ENCODE peak calls at places on chromosome 14, in five cellular contexts. E is HepG2, N is H1, D is GM12878, L is K562. U is an unnamed sample. For H3K4me1, the result is how much of the 10 kb centered on the place peaks cover.

GRCh38 chr14:105251920-105252319 is 3.6 kb downstream of the BTBD6 start:
- DNase-seq in E (no peak), N (no peak), D (no peak), L (no peak), U (no peak)

GRCh38 chr14:104462651-104463630 is 116.6 kb upstream of the C14orf180 start:
- DNase-seq in E (no peak), N (no peak), D (no peak), L (no peak), U (no peak)

GRCh38 chr14:69636718-69637480 is 25.5 kb downstream of the SUSD6 start:
- DNase-seq in E (no peak), N (no peak), D (no peak), L (no peak), U (no peak)

GRCh38 chr14:68181395-68182326 is 362.1 kb downstream of the RAD51B start:
- DNase-seq in E (peak), N (no peak), D (peak), L (no peak), U (no peak)

GRCh38 chr14:64191756-64192155 is 102.4 kb downstream of the ESR2 start:
- DNase-seq in E (no peak), N (no peak), D (no peak), L (no peak), U (no peak)

GRCh38 chr14:76277586-76278130 is 98.3 kb upstream of the ESRRB start:
- DNase-seq in E (no peak), N (no peak), D (no peak), L (no peak), U (no peak)

GRCh38 chr14:76305474-76305826 is 70.5 kb upstream of the ESRRB start:
- DNase-seq in E (no peak), N (no peak), D (no peak), L (no peak), U (no peak)

GRCh38 chr14:53881161-53881846 is 75.3 kb downstream of the BMP4 start:
- DNase-seq in E (peak), N (no peak), D (no peak), L (no peak), U (no peak)

GRCh38 chr14:54568821-54569591 is 2.1 kb downstream of the SAMD4A start:
- DNase-seq in E (peak), N (no peak), D (no peak), L (peak), U (no peak)

GRCh38 chr14:60760648-60761364 is 26.2 kb downstream of the MNAT1 start:
- DNase-seq in E (peak), N (peak), D (no peak), L (no peak), U (peak)

GRCh38 chr14:50658203-50658602 is 9.9 kb downstream of the SAV1 start:
- DNase-seq in E (no peak), N (no peak), D (no peak), L (no peak), U (peak)

GRCh38 chr14:106024983-106025604 is 498.7 kb downstream of the TMEM121 start:
- DNase-seq in E (no peak), N (no peak), D (no peak), L (no peak), U (no peak)

GRCh38 chr14:59360923-59361794 is 104.0 kb downstream of the GPR135 start:
- DNase-seq in E (peak), N (no peak), D (no peak), L (peak), U (no peak)

GRCh38 chr14:68249534-68250517 is 430.2 kb downstream of the RAD51B start:
- DNase-seq in E (no peak), N (no peak), D (no peak), L (no peak), U (no peak)

GRCh38 chr14:37232907-37233481 is 35.3 kb downstream of the MIPOL1 start:
- DNase-seq in E (peak), N (no peak), D (no peak), L (peak), U (peak)

GRCh38 chr14:104229621-104230041 is 91.2 kb downstream of the KIF26A start:
- DNase-seq in E (no peak), N (no peak), D (no peak), L (no peak), U (no peak)

GRCh38 chr14:51929156-51929555 is 60.2 kb upstream of the RTRAF start:
- DNase-seq in E (no peak), N (no peak), D (no peak), L (no peak), U (no peak)

GRCh38 chr14:57502581-57503254 is 9.1 kb upstream of the CCDC198 start:
- DNase-seq in E (no peak), N (no peak), D (no peak), L (no peak), U (no peak)

GRCh38 chr14:28468191-28469151 is 298.1 kb upstream of the FOXG1 start:
- DNase-seq in E (no peak), N (no peak), D (no peak), L (no peak), U (peak)

GRCh38 chr14:86946446-86946845 is 1046.5 kb downstream of the GALC start:
- DNase-seq in E (no peak), N (no peak), D (no peak), L (no peak), U (no peak)

GRCh38 chr14:52121441-52121840 is 52.6 kb upstream of the NID2 start:
- DNase-seq in E (no peak), N (no peak), D (no peak), L (no peak), U (no peak)

GRCh38 chr14:92510972-92511371 is 2.6 kb upstream of the RIN3 start:
- DNase-seq in E (peak), N (no peak), D (no peak), L (peak), U (peak)

GRCh38 chr14:62431496-62431895 is 613.8 kb downstream of the KCNH5 start:
- DNase-seq in E (no peak), N (no peak), D (no peak), L (no peak), U (no peak)

GRCh38 chr14:104799657-104800599 is 973 bp upstream of the ZBTB42 start:
- DNase-seq in E (peak), N (peak), D (no peak), L (peak), U (peak)

GRCh38 chr14:56195727-56196126 is 77.5 kb downstream of the PELI2 start:
- DNase-seq in E (no peak), N (no peak), D (peak), L (no peak), U (no peak)

GRCh38 chr14:101221549-101222160 is 318.1 kb upstream of the RTL1 start:
- DNase-seq in E (no peak), N (no peak), D (no peak), L (no peak), U (no peak)
- TF ChIP-seq CREB1 in E (no peak), N (no peak), D (no peak), L (no peak), U (no peak)

GRCh38 chr14:95522556-95522955 is 6.1 kb upstream of the SYNE3 start:
- DNase-seq in E (no peak), N (no peak), D (no peak), L (no peak), U (no peak)

GRCh38 chr14:95523818-95524448 is 7.5 kb upstream of the SYNE3 start:
- DNase-seq in E (peak), N (no peak), D (no peak), L (peak), U (peak)

GRCh38 chr14:95522116-95522515 is 5.7 kb upstream of the SYNE3 start:
- DNase-seq in E (no peak), N (no peak), D (no peak), L (no peak), U (no peak)

GRCh38 chr14:95524706-95525512 is 8.5 kb upstream of the SYNE3 start:
- DNase-seq in E (peak), N (no peak), D (no peak), L (no peak), U (no peak)

GRCh38 chr14:95523051-95523817 is 6.8 kb upstream of the SYNE3 start:
- DNase-seq in E (peak), N (no peak), D (no peak), L (peak), U (no peak)
- H3K4me1 ChIP-seq in E (half or more), N (under half), D (under half), L (under half), U (under half)

DNA sequence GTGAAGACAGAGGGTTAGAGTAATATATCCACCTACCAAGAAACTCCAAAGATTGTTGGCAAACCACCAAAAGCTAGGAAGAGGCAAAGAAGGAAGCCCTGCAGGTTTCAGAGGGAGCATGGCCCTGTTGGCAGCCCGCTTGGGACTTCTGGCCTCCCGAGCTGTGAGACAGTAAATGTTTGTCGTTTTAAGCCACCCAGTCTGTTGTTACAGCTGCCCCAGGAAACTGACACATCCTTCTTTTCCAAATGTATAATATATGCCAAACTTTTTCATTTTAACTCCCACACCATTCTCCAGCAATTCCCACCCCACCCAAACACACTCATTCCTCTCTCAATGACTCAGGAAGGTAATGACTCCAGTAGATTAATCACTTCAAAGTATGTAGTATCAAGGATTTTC is 74.0 kb downstream of the RPS29 start:
- DNase-seq in E (no peak), N (no peak), D (no peak), L (no peak), U (no peak)
- H3K4me2 ChIP-seq in E (no peak), N (no peak), D (no peak), L (no peak), U (no peak)

DNA sequence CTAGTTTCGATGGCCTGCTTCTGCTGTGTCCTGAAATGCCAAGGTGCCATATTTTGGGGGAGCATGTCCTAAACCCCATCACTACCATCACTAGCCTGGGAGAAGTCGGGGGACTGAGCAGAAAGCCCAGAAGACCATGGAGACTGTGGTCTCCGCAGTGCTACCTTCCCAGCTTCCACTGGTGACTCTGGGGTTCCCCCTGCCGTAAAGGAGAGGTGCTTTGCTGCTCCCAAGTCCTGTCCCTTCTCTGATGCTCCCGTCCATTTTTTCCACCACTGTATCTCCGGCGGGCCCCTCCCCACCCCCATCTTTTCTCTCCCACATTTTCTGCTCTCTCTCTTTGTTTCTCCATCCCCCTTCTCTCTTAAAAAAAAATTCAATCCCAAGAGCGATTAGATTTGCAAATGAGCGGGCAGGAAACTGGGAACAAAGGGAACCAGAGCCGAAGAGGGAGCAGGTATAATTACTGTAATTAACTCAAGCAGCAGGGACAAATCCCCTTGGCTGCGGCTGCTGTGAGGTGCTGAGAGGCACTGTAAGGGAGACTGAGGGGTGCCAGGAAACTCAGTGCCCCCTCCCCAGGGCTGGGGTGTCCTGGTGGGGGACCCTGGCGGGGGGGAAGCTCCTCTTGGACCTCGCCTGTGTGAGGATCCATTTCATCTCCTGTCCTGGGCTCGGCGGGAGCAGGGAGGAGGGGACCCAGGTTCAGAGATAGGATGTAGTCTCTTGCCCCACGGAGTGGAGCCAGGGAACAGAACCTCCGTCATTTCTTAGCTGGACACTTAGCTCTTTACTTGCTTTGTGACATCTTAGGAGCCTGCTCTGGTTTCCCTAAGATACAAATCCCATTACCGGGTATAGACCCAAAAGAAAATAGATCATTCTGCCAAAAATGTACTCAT is 140.5 kb upstream of the NRXN3 start:
- DNase-seq in E (no peak), N (peak), D (no peak), L (peak), U (peak)
- TF ChIP-seq CREB1 in E (no peak), N (no peak), D (no peak), L (no peak), U (no peak)

DNA sequence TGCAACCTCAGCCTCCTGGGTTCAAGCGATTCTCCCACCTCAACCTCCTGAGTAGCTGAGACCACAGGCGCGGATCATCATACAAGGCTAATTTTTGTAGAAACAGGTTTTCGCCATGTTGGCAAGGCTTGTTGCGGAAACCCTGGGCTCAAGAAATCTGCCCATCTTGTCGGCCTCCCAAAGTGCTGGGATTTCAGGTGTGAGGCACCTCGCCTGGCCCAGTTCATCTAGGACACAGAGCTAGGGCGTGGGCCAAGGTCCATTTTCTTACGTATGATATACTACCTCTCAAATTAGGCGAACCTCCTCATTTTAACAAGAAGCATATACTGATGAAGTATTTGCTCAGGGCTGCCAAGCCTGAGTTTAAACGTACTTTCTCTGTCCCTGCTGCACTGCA is 2.1 kb downstream of the RPS29 start:
- DNase-seq in E (no peak), N (no peak), D (no peak), L (no peak), U (no peak)
- H3K4me1 ChIP-seq in E (under half), N (under half), D (under half), L (under half), U (under half)

DNA sequence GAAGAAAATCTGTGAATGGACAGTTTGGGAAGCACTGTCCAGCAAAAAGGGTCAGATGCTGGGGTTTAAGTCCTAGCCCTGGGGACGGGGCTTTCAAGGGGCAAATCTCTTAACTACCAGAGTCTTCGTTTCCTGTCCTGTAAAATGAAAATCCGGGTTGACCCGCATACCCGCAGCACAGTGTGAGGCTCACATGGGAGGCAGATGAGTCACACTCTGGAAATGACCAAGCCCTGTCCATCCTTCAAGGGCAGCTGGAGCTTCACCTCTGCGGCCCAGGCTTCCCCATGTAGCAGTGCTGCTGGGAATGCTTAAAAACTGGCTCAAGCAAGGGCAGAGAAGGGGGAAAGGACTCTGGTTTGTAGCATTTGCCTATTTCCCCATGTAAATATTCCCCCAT is 19.0 kb downstream of the FAM181A start:
- DNase-seq in E (no peak), N (no peak), D (no peak), L (no peak), U (no peak)
- H3K4me2 ChIP-seq in E (peak), N (no peak), D (no peak), L (no peak), U (no peak)

GRCh38 chr14:33218030-33218429 is 279.4 kb downstream of the NPAS3 start:
- DNase-seq in E (no peak), N (no peak), D (no peak), L (no peak), U (no peak)

GRCh38 chr14:33219957-33220356 is 281.3 kb downstream of the NPAS3 start:
- DNase-seq in E (no peak), N (no peak), D (no peak), L (no peak), U (no peak)
- TF ChIP-seq CREB1 in E (no peak), N (no peak), D (no peak), L (no peak), U (no peak)

DNA sequence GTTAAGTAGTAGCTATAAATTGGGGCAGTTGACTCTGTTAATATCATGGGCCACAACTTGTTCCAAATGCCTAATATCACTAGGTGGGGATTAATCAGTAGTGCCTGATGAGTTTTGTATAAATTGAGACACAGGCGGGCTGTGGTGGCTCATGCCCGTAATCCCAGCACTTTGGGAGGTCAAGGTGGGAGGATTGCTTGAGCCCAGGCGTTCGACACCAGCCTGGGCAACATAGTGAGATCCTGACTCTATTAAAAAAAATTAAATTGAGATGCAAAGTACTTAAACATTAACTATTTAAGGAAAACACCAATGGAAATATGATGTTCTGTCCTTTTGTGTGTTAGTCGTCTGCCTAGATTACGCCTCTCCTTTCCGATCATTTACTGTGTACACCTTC is 9.0 kb downstream of the PAPOLA start:
- DNase-seq in E (no peak), N (no peak), D (no peak), L (no peak), U (no peak)
- H3K4me1 ChIP-seq in E (half or more), N (under half), D (under half), L (under half), U (half or more)

DNA sequence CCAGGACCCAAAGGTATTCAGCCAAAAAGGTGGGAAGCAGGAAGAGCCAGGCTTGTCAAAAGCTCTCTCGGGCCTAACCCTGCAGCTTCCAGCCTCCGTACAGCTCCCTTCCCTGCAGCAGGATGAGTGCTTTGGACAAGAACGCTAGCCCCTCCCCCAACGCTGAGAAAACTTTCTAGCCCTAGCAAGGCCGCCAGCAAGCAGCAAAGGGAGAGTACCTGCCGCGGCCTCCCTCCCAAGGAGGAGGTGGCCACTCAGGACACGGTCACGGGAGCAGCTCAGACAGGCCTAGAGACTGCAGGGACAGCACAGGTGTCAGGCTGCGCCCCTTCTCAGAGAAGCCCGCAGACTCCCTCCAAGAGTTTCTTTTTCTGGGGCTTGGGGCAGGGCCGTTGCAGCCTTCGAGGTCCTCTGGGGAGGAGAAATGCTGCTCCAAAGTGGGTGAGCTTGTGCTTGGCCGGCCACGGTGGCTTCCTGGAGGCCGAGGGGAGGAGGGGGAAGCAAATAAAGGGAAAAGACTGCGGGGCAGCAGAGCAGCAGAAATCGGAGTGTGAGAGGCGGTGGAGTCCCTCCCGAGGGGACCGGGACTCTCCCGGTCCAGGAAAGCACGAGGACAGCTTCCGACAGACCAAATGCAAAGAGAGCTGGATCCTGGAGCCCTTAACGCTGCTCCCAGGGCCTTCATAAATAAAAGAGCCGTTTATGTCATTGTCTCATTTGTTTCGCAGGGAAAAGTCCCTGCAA is 4.0 kb upstream of the PNMA1 start:
- DNase-seq in E (no peak), N (no peak), D (no peak), L (no peak), U (peak)
- H3K4me2 ChIP-seq in E (no peak), N (peak), D (no peak), L (no peak), U (peak)